ENCODE peak calls at places on chromosomes 5 and 9, in four cellular contexts. V is ELR, O is HTR-8/SVneo, M is GM13976. B is an unnamed sample.
A peak's percentile ranks its signal among the peaks of the same experiment; 100 is the strongest.

GRCh38 chr5:108101105-108101504 is 280.8 kb downstream of the FBXL17 start:
- DNase-seq in V (no peak), O (no peak), M (no peak), B (no peak)

GRCh38 chr5:139482050-139482889 is at the start of gene STING1:
- DNase-seq in V (peak; percentile 99), O (peak; percentile 91), M (peak; percentile 68), B (peak; percentile 41)

GRCh38 chr5:72597456-72597948 is 90.3 kb upstream of the ZNF366 start:
- DNase-seq in V (peak; percentile 90), O (peak; percentile 67), M (no peak), B (no peak)

GRCh38 chr5:147057051-147057450 is 177.8 kb upstream of the STK32A start:
- DNase-seq in V (no peak), O (no peak), M (no peak), B (no peak)

GRCh38 chr5:169299146-169299545 is 1.8 kb downstream of the SLIT3 start:
- DNase-seq in V (no peak), O (no peak), M (no peak), B (no peak)

GRCh38 chr5:108437425-108437824 is 55.5 kb upstream of the FBXL17 start:
- DNase-seq in V (no peak), O (no peak), M (no peak), B (no peak)

GRCh38 chr5:181192337-181193046 is 12.5 kb downstream of the TRIM7 start:
- DNase-seq in V (no peak), O (no peak), M (no peak), B (no peak)

GRCh38 chr9:108672475-108673065 is 183.2 kb downstream of the ACTL7B start:
- DNase-seq in V (peak; percentile 29), O (no peak), M (no peak), B (no peak)

GRCh38 chr9:97300586-97300985 is 6.9 kb upstream of the CCDC180 start:
- DNase-seq in V (no peak), O (no peak), M (no peak), B (no peak)

GRCh38 chr5:64972591-64972990 is 203.9 kb downstream of the CWC27 start:
- DNase-seq in V (peak; percentile 43), O (no peak), M (no peak), B (no peak)

GRCh38 chr5:150144211-150144801 is 11.3 kb downstream of the PDGFRB start:
- DNase-seq in V (no peak), O (no peak), M (no peak), B (no peak)

GRCh38 chr5:142322747-142323479 is 1.9 kb downstream of the SPRY4 start:
- DNase-seq in V (peak; percentile 78), O (no peak), M (no peak), B (no peak)

GRCh38 chr9:89079421-89079820 is 88.2 kb downstream of the S1PR3 start:
- DNase-seq in V (no peak), O (no peak), M (no peak), B (no peak)

GRCh38 chr9:121815084-121815483 is 163.7 kb downstream of the DAB2IP start:
- DNase-seq in V (no peak), O (no peak), M (no peak), B (no peak)

GRCh38 chr5:37662789-37663475 is 176.9 kb downstream of the GDNF start:
- DNase-seq in V (no peak), O (no peak), M (no peak), B (no peak)

GRCh38 chr5:14959443-14960119 is 88.0 kb upstream of the ANKH start:
- DNase-seq in V (no peak), O (no peak), M (no peak), B (no peak)

GRCh38 chr5:134547579-134547978 is 22.1 kb downstream of the JADE2 start:
- DNase-seq in V (peak; percentile 72), O (no peak), M (no peak), B (no peak)

GRCh38 chr5:159184858-159185381 is 24.4 kb downstream of the RNF145 start:
- DNase-seq in V (peak; percentile 97), O (peak; percentile 51), M (no peak), B (no peak)

GRCh38 chr5:146877783-146878470 is 630 bp downstream of the PPP2R2B start:
- DNase-seq in V (no peak), O (peak; percentile 26), M (peak; percentile 37), B (no peak)

GRCh38 chr9:108800632-108801099 is 55.1 kb downstream of the ACTL7B start:
- DNase-seq in V (no peak), O (no peak), M (no peak), B (no peak)

GRCh38 chr9:137879566-137880150 is 2.1 kb downstream of the CACNA1B start:
- DNase-seq in V (no peak), O (no peak), M (peak; percentile 32), B (no peak)

GRCh38 chr9:114341152-114341830 is 11.6 kb downstream of the ORM2 start:
- DNase-seq in V (no peak), O (no peak), M (no peak), B (no peak)

GRCh38 chr9:16543691-16544090 is 326.8 kb downstream of the BNC2 start:
- DNase-seq in V (no peak), O (no peak), M (no peak), B (no peak)

GRCh38 chr9:973295-973842 is 3.1 kb upstream of the DMRT3 start:
- DNase-seq in V (no peak), O (no peak), M (no peak), B (no peak)

GRCh38 chr5:60520451-60521210 is 179.3 kb downstream of the DEPDC1B start:
- DNase-seq in V (no peak), O (no peak), M (no peak), B (no peak)

GRCh38 chr5:107217721-107218130 is 453.0 kb downstream of the EFNA5 start:
- DNase-seq in V (no peak), O (no peak), M (no peak), B (no peak)

GRCh38 chr5:173917788-173918786 is 29.9 kb downstream of the CPEB4 start:
- DNase-seq in V (peak; percentile 89), O (peak; percentile 71), M (peak; percentile 69), B (peak; percentile 86)

GRCh38 chr9:14358523-14358922 is 44.6 kb upstream of the NFIB start:
- DNase-seq in V (peak; percentile 59), O (no peak), M (no peak), B (no peak)

GRCh38 chr9:19473605-19474004 is 64.8 kb downstream of the ACER2 start:
- DNase-seq in V (no peak), O (no peak), M (no peak), B (no peak)

GRCh38 chr5:126433708-126434107 is 10.5 kb downstream of the GRAMD2B start:
- DNase-seq in V (no peak), O (no peak), M (no peak), B (no peak)